ENCODE peak calls at places on chromosome 6, in seven cellular contexts. K, B, P, X, O, D and T are unnamed samples.

GRCh38 chr6:50707652-50708325 is 5.5 kb upstream of the TFAP2D start:
- DNase-seq in K (no peak), O (no peak), D (no peak), P (peak; percentile 81), X (no peak), B (no peak), T (no peak)

GRCh38 chr6:113073611-113074191 is 726.6 kb downstream of the RFPL4B start:
- DNase-seq in B (no peak), O (no peak), D (no peak), X (no peak), K (no peak), P (no peak), T (no peak)

GRCh38 chr6:1984346-1984994 is 260.9 kb downstream of the GMDS start:
- DNase-seq in X (no peak), O (no peak), K (no peak), D (no peak), B (no peak), P (no peak), T (no peak)

GRCh38 chr6:64505312-64505711 is 869.7 kb downstream of the PHF3 start:
- DNase-seq in D (no peak), X (no peak), O (no peak), B (peak; percentile 24), P (peak; percentile 88), K (no peak), T (no peak)

GRCh38 chr6:170152989-170153388 is 137.9 kb downstream of the DLL1 start:
- DNase-seq in D (no peak), O (peak; percentile 54), P (peak; percentile 88), X (no peak), K (no peak), B (no peak), T (peak; percentile 7)

GRCh38 chr6:71724456-71725180 is 161.7 kb upstream of the RIMS1 start:
- DNase-seq in D (no peak), X (no peak), B (no peak), K (no peak), P (no peak), O (no peak), T (no peak)

GRCh38 chr6:74333406-74333805 is 637.4 kb downstream of the CD109 start:
- DNase-seq in O (no peak), K (no peak), P (no peak), D (no peak), X (peak; percentile 21), B (no peak), T (no peak)

GRCh38 chr6:11232968-11233626 is 629 bp upstream of the NEDD9 start:
- DNase-seq in O (no peak), K (peak; percentile 5), B (no peak), P (peak; percentile 70), X (peak; percentile 38), D (no peak), T (no peak)

GRCh38 chr6:104218132-104218531 is 641.6 kb downstream of the HACE1 start:
- DNase-seq in X (no peak), P (no peak), B (no peak), O (no peak), D (no peak), K (no peak), T (no peak)

GRCh38 chr6:70280462-70280861 is 22.4 kb downstream of the COL9A1 start:
- DNase-seq in P (peak; percentile 61), B (peak; percentile 11), X (no peak), K (no peak), D (no peak), O (no peak), T (no peak)

GRCh38 chr6:167689751-167690150 is 137.0 kb upstream of the AFDN start:
- DNase-seq in P (no peak), K (no peak), B (no peak), O (no peak), D (no peak), X (no peak), T (no peak)

GRCh38 chr6:131042664-131043063 is 20.4 kb downstream of the EPB41L2 start:
- DNase-seq in X (no peak), D (no peak), K (no peak), B (no peak), P (no peak), O (no peak), T (no peak)

GRCh38 chr6:42251500-42251899 is 33.8 kb upstream of the MRPS10 start:
- DNase-seq in X (no peak), B (no peak), D (no peak), O (no peak), K (no peak), P (no peak), T (no peak)

GRCh38 chr6:37622639-37623038 is 75.0 kb downstream of the MDGA1 start:
- DNase-seq in X (no peak), K (no peak), P (peak; percentile 54), D (no peak), O (no peak), B (no peak), T (peak; percentile 52)

GRCh38 chr6:37624121-37624520 is 73.6 kb downstream of the MDGA1 start:
- DNase-seq in P (peak; percentile 34), X (no peak), O (no peak), B (no peak), D (no peak), K (no peak), T (no peak)

GRCh38 chr6:37625591-37626374 is 71.9 kb downstream of the MDGA1 start:
- DNase-seq in X (no peak), K (no peak), P (peak; percentile 65), B (no peak), O (no peak), D (no peak), T (no peak)

GRCh38 chr6:37624606-37625574 is 72.8 kb downstream of the MDGA1 start:
- DNase-seq in P (peak; percentile 42), K (no peak), B (peak; percentile 91), O (peak; percentile 58), X (no peak), D (peak; percentile 45), T (no peak)

DNA sequence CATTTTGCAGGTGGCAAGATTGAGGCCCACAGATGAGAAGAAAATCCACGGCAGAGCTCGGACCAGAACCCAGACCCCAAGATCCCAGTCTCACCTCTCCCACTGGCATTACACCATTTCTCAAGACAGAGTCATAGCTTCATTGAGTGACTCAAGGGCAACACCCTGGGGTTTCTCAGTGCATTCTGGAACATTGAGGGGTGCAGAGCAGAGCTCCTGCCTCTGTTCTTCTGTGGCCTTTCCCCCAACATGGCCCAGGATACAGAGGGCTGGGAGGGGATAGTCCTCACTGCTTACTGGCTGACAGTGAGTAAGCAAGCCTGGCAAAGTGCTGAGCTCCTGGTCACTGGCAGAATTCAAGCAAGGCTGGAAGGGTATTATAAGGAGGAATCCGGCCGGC is 74.0 kb downstream of the MDGA1 start:
- DNase-seq in B (no peak), D (no peak), P (no peak), X (no peak), K (no peak), O (no peak), T (no peak)
- TF ChIP-seq CTCF in B (no peak), D (no peak), P (no peak), X (no peak), K (no peak), O (no peak), T (no peak)

GRCh38 chr6:27518881-27519795 is 46.2 kb upstream of the ZNF184 start:
- DNase-seq in P (peak; percentile 90), O (peak; percentile 33), K (peak; percentile 43), X (peak; percentile 77), D (peak; percentile 82), B (peak; percentile 67), T (peak; percentile 74)
- H3K4me3 ChIP-seq in P (peak overlapping the region; percentile 91), O (peak overlapping the region; percentile 69), K (peak overlapping the region; percentile 88), X (peak overlapping the region; percentile 74), D (peak overlapping the region; percentile 82), B (peak overlapping the region; percentile 97), T (peak overlapping the region; percentile 98)

DNA sequence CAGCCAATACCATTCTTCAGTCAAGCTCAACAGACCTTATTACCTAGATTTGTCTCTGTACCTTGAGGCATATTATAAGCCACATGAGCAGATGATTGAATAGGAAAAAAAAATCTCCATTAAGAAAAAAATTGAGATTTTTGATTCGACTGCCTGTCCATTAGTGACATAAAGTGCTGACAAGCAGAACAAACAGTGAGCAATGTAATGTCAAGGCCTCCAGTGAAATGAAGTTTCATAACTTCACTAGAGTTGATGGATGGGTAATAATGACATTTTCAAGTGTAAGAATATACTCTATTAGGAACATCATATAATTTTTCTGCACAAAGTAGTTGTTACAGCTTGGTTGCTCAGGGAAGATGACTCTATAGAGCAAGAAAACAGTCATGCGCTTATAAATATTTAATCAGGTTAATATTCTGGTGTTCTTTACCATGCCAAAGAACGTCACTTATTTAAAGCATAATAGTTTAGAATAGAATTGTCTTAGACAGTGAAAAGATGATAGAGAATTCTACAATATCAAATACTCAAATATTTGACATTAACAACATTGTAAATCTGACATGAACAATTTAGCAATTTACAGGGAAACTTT is 783.7 kb downstream of the EPHA7 start:
- DNase-seq in X (no peak), B (no peak), P (no peak), K (no peak), O (no peak), D (no peak), T (no peak)
- TF ChIP-seq CTCF in X (no peak), B (no peak), P (no peak), K (no peak), O (no peak), D (no peak), T (no peak)

GRCh38 chr6:34466242-34467185 is 638 bp downstream of the PACSIN1 start:
- DNase-seq in O (peak; percentile 24), P (no peak), X (no peak), K (no peak), B (no peak), D (no peak), T (no peak)
- H3K4me3 ChIP-seq in O (peak overlapping the region; percentile 69), P (peak overlapping the region; percentile 78), X (peak overlapping the region; percentile 71), K (no peak overlapping the region), B (no peak overlapping the region), D (no peak overlapping the region), T (peak overlapping the region; percentile 21)

GRCh38 chr6:154373971-154374370 is 17.4 kb upstream of the IPCEF1 start:
- DNase-seq in B (no peak), K (no peak), X (no peak), D (no peak), P (no peak), O (no peak), T (no peak)

GRCh38 chr6:154367839-154368695 is 11.5 kb upstream of the IPCEF1 start:
- DNase-seq in O (no peak), D (no peak), P (no peak), X (no peak), K (no peak), B (no peak), T (no peak)

GRCh38 chr6:154371337-154371736 is 14.7 kb upstream of the IPCEF1 start:
- DNase-seq in K (no peak), P (no peak), O (no peak), X (no peak), B (no peak), D (no peak), T (no peak)

GRCh38 chr6:154367333-154367732 is 10.7 kb upstream of the IPCEF1 start:
- DNase-seq in K (no peak), D (no peak), B (no peak), X (no peak), O (no peak), P (no peak), T (no peak)

DNA sequence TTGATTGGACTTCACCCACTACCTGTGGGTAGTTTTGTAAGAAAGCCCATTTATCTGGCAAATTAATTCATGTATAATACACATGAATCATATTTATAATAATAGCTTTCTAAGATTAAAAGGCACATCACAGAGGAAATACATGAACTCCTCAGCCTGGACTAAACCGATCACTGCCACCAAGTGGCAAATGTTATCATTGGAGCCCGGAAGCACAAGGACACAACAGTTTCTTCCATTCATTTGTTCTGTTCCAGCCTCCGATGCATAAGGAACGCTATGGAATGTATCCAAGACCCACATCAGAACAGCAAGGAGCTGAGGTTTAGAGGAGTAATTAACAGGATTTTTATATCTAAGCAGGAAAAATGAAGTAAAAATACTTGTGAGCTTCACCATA is 13.9 kb upstream of the IPCEF1 start:
- DNase-seq in P (peak; percentile 54), B (peak; percentile 52), K (no peak), O (no peak), X (no peak), D (no peak), T (no peak)
- TF ChIP-seq CTCF in P (peak; percentile 66), B (peak; percentile 63), K (peak; percentile 33), O (peak; percentile 56), X (no peak), D (peak; percentile 54), T (peak; percentile 64)